ENCODE peak calls at places on chromosomes 6 and 20, in eight cellular contexts. V is fibroblast of gingiva; M is iPS-NIHi11; F is H9; B is activated CD8-positive, alpha-beta memory T cell treated with anti-CD3 and anti-CD28 coated beads for 1 hour; Z is 8988T; O is neural crest cell; P is activated T-cell treated with anti-CD3 and anti-CD28 coated beads, Interleukin-2, amount 50 U/mL, for 72 hours. I is an unnamed sample.

GRCh38 chr6:15987569-15987968 is 141.3 kb upstream of the MYLIP start:
- DNase-seq in Z (no peak), P (no peak), O (peak), M (peak), B (no peak), F (peak), V (no peak), I (no peak)

GRCh38 chr6:19605624-19606023 is 231.5 kb upstream of the ID4 start:
- DNase-seq in M (no peak), Z (no peak), F (no peak), O (no peak), V (no peak), P (no peak), B (no peak), I (no peak)

GRCh38 chr6:158808918-158809678 is 10.1 kb downstream of the EZR start:
- DNase-seq in O (no peak), Z (no peak), F (no peak), M (no peak), V (no peak), B (no peak), P (no peak), I (no peak)

GRCh38 chr20:23926526-23926880 is 47.0 kb upstream of the CST5 start:
- DNase-seq in F (no peak), O (no peak), M (no peak), V (no peak), Z (no peak), P (no peak), B (no peak), I (no peak)

GRCh38 chr6:33000053-33000452 is 9.3 kb downstream of the HLA-DOA start:
- DNase-seq in F (peak), M (peak), V (no peak), Z (peak), O (no peak), B (no peak), P (no peak), I (peak)

GRCh38 chr6:37516920-37517405 is 17.3 kb upstream of the CCDC167 start:
- DNase-seq in O (no peak), Z (no peak), B (no peak), M (no peak), F (no peak), P (peak), V (no peak), I (no peak)

GRCh38 chr6:38867726-38868125 is 152.6 kb downstream of the DNAH8 start:
- DNase-seq in P (no peak), O (no peak), V (no peak), F (no peak), B (no peak), Z (no peak), M (no peak), I (no peak)

GRCh38 chr6:169251371-169251802 is 2.3 kb downstream of the THBS2 start:
- DNase-seq in O (no peak), Z (no peak), V (no peak), M (no peak), B (no peak), F (no peak), P (no peak), I (no peak)

GRCh38 chr6:119535332-119535731 is 185.8 kb upstream of the MAN1A1 start:
- DNase-seq in M (no peak), Z (no peak), F (no peak), P (no peak), O (no peak), B (no peak), V (no peak), I (no peak)

GRCh38 chr20:39117486-39117885 is 155.3 kb downstream of the DHX35 start:
- DNase-seq in V (peak), B (no peak), P (no peak), M (no peak), F (no peak), O (no peak), Z (peak), I (no peak)

GRCh38 chr6:110358536-110359148 is 493 bp upstream of the METTL24 start:
- DNase-seq in M (no peak), V (no peak), B (no peak), F (no peak), P (no peak), Z (no peak), O (no peak), I (no peak)